ENCODE peak calls at places on chromosomes 4 and X, in six cellular contexts. U, L, W, O, C and A are unnamed samples.

GRCh38 chr4:137700072-137700471 is 167.8 kb upstream of the PCDH18 start:
- DNase-seq in U (no peak), L (no peak), W (no peak), O (no peak), C (peak), A (no peak)

GRCh38 chr4:97317691-97318090 is 825.6 kb downstream of the STPG2 start:
- DNase-seq in U (no peak), L (peak), W (no peak), O (no peak), C (no peak), A (no peak)

GRCh38 chr4:25050370-25051098 is 19.8 kb upstream of the LGI2 start:
- DNase-seq in U (no peak), L (no peak), W (no peak), O (no peak), C (no peak), A (no peak)

GRCh38 chrX:32530802-32531403 is 680.4 kb downstream of the DMD start:
- DNase-seq in U (no peak), L (peak), W (no peak), O (peak), C (peak), A (peak)

GRCh38 chr4:93829531-93830089 is 1.1 kb downstream of the ATOH1 start:
- DNase-seq in U (peak), L (peak), W (no peak), O (no peak), C (no peak), A (no peak)

GRCh38 chrX:69503835-69504625 is at the start of gene NALF2:
- DNase-seq in U (peak), L (peak), W (no peak), O (no peak), C (peak), A (peak)

GRCh38 chr4:183438458-183439113 is 5.8 kb upstream of the CDKN2AIP start:
- DNase-seq in U (no peak), L (no peak), W (no peak), O (peak), C (peak), A (no peak)

GRCh38 chr4:15295421-15296162 is 132.2 kb upstream of the C1QTNF7 start:
- DNase-seq in U (no peak), L (no peak), W (no peak), O (no peak), C (peak), A (no peak)

GRCh38 chr4:24856586-24856985 is 56.3 kb downstream of the CCDC149 start:
- DNase-seq in U (no peak), L (peak), W (peak), O (peak), C (peak), A (no peak)

GRCh38 chr4:174058846-174059245 is 224.6 kb downstream of the FBXO8 start:
- DNase-seq in U (no peak), L (no peak), W (no peak), O (no peak), C (peak), A (no peak)

GRCh38 chr4:156396534-156396933 is 442.9 kb upstream of the CTSO start:
- DNase-seq in U (no peak), L (no peak), W (no peak), O (no peak), C (no peak), A (no peak)

GRCh38 chrX:107562482-107562881 is 65.8 kb upstream of the PRPS1 start:
- DNase-seq in U (no peak), L (no peak), W (no peak), O (peak), C (peak), A (no peak)

GRCh38 chrX:101164766-101165590 is 54.6 kb upstream of the DRP2 start:
- DNase-seq in U (no peak), L (no peak), W (no peak), O (peak), C (peak), A (no peak)

GRCh38 chr4:139200102-139200501 is 23.1 kb upstream of the ELF2 start:
- DNase-seq in U (no peak), L (no peak), W (no peak), O (no peak), C (no peak), A (no peak)

GRCh38 chrX:13923845-13924244 is 105.8 kb downstream of the GEMIN8 start:
- DNase-seq in U (no peak), L (no peak), W (no peak), O (no peak), C (no peak), A (no peak)

GRCh38 chr4:137650051-137650450 is 117.8 kb upstream of the PCDH18 start:
- DNase-seq in U (no peak), L (no peak), W (no peak), O (no peak), C (no peak), A (no peak)

GRCh38 chr4:72951147-72951546 is 118.4 kb downstream of the COX18 start:
- DNase-seq in U (no peak), L (peak), W (no peak), O (no peak), C (peak), A (no peak)

GRCh38 chr4:39626261-39626660 is 12.4 kb downstream of the SMIM14 start:
- DNase-seq in U (no peak), L (no peak), W (no peak), O (no peak), C (no peak), A (no peak)

GRCh38 chr4:104915864-104916263 is 230.8 kb upstream of the TET2 start:
- DNase-seq in U (peak), L (peak), W (no peak), O (no peak), C (no peak), A (no peak)

GRCh38 chrX:10198254-10198653 is 41.5 kb downstream of the CLCN4 start:
- DNase-seq in U (no peak), L (no peak), W (no peak), O (peak), C (no peak), A (no peak)

GRCh38 chr4:37157403-37158167 is 87.0 kb upstream of the NWD2 start:
- DNase-seq in U (no peak), L (peak), W (no peak), O (no peak), C (no peak), A (no peak)

GRCh38 chr4:188975271-188975670 is 836.0 kb downstream of the TRIML1 start:
- DNase-seq in U (no peak), L (peak), W (no peak), O (no peak), C (no peak), A (no peak)

GRCh38 chr4:185467991-185468390 is 3.5 kb downstream of the CCDC110 start:
- DNase-seq in U (no peak), L (no peak), W (no peak), O (no peak), C (no peak), A (no peak)

DNA sequence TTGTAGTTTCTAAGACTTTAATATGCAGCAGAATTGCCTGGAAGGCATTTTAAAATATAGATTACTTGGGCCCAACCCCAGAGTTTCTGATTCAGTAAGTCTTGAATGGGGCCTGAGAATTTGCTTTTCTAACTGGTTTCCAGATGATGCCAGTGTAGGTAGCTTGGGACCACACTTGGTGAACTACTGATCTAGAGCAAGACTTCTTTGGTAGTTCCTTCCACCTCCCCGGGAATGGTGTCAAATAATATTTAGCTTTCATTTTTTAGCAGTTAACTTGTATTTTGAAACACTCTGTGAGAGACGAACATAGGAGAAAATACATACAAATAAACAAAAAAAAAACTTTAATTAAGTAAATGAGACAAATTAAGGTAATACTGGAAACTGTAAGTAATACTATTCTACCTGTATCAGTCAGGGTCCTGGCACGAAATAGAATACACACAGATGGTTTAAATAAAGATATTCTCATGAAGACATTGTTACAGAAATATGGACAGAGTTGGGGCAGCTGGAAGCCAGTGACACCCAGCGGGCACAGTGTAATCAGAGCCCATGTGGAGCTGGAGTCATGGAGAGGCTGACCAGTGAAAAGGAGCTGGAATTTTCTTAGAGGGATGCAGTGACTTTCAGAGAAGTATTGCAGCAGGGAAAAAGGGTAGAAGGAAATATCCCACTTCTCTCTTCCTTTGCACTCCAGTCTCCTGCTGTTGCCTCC is 905.7 kb downstream of the CCSER1 start:
- DNase-seq in U (no peak), L (no peak), W (no peak), O (no peak), C (no peak), A (no peak)
- TF ChIP-seq CTCF in U (no peak), L (no peak), W (no peak), O (no peak), C (no peak), A (no peak)

GRCh38 chrX:65536291-65536690 is 1.7 kb upstream of the LAS1L start:
- DNase-seq in U (no peak), L (no peak), W (no peak), O (no peak), C (no peak), A (no peak)

GRCh38 chrX:65532016-65532415 is 2.6 kb downstream of the LAS1L start:
- DNase-seq in U (no peak), L (no peak), W (no peak), O (no peak), C (no peak), A (no peak)

GRCh38 chrX:65537229-65537628 is 2.6 kb upstream of the LAS1L start:
- DNase-seq in U (no peak), L (no peak), W (no peak), O (no peak), C (peak), A (no peak)

GRCh38 chrX:65528705-65529340 is 5.8 kb downstream of the LAS1L start:
- DNase-seq in U (peak), L (peak), W (no peak), O (no peak), C (peak), A (peak)

GRCh38 chrX:65534450-65535292 is at the start of gene LAS1L:
- DNase-seq in U (peak), L (peak), W (peak), O (peak), C (peak), A (peak)
- TF ChIP-seq CTCF in U (no peak), L (no peak), W (no peak), O (no peak), C (no peak), A (no peak)

GRCh38 chr4:115228851-115229250 is 115.4 kb upstream of the NDST4 start:
- DNase-seq in U (no peak), L (peak), W (no peak), O (no peak), C (no peak), A (no peak)

GRCh38 chr4:115229873-115230272 is 116.5 kb upstream of the NDST4 start:
- DNase-seq in U (no peak), L (no peak), W (no peak), O (no peak), C (no peak), A (no peak)

GRCh38 chr4:115233600-115233999 is 120.2 kb upstream of the NDST4 start:
- DNase-seq in U (no peak), L (no peak), W (no peak), O (no peak), C (no peak), A (no peak)

DNA sequence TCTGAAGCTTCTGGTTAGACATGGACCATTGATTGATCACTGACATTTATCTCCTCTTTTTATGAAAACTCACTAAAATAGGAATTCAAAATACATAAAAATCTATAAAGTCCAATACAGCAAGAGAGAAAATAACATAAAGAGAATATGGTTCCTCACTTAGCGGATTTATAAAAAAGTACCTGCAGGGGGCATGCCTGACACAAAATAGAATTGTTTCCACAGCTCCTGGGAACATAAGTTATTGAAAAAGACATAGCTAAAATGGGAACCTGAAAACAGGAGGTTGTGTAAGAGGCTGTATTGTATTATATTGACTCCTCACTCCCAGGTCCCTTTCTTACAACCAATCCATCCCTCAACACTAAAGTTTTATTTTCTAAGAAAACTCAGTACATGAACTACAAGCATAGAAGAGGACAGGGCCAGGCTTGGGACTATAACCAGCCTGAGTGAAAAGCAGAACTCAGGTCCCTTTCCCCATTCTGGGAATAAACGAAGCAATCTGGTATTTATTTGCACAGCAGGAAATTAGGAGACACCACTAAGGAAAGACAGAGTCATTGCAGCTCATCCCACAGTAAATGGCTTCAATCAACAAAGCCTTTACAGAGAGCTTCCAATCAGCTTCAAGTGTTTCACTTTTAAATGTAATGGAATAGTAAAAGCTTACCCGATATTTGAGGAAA is 121.1 kb upstream of the NDST4 start:
- DNase-seq in U (no peak), L (peak), W (no peak), O (no peak), C (no peak), A (peak)
- TF ChIP-seq CTCF in U (no peak), L (peak), W (peak), O (no peak), C (no peak), A (no peak)

GRCh38 chr4:141220271-141220654 is 432 bp upstream of the ZNF330 start:
- DNase-seq in U (no peak), L (peak), W (no peak), O (no peak), C (no peak), A (no peak)

GRCh38 chr4:141215030-141215429 is 5.7 kb upstream of the ZNF330 start:
- DNase-seq in U (no peak), L (no peak), W (no peak), O (no peak), C (no peak), A (no peak)

GRCh38 chr4:141223418-141223817 is 2.7 kb downstream of the ZNF330 start:
- DNase-seq in U (no peak), L (no peak), W (no peak), O (no peak), C (no peak), A (no peak)

GRCh38 chr4:141215972-141216761 is 4.5 kb upstream of the ZNF330 start:
- DNase-seq in U (no peak), L (no peak), W (no peak), O (no peak), C (no peak), A (no peak)

DNA sequence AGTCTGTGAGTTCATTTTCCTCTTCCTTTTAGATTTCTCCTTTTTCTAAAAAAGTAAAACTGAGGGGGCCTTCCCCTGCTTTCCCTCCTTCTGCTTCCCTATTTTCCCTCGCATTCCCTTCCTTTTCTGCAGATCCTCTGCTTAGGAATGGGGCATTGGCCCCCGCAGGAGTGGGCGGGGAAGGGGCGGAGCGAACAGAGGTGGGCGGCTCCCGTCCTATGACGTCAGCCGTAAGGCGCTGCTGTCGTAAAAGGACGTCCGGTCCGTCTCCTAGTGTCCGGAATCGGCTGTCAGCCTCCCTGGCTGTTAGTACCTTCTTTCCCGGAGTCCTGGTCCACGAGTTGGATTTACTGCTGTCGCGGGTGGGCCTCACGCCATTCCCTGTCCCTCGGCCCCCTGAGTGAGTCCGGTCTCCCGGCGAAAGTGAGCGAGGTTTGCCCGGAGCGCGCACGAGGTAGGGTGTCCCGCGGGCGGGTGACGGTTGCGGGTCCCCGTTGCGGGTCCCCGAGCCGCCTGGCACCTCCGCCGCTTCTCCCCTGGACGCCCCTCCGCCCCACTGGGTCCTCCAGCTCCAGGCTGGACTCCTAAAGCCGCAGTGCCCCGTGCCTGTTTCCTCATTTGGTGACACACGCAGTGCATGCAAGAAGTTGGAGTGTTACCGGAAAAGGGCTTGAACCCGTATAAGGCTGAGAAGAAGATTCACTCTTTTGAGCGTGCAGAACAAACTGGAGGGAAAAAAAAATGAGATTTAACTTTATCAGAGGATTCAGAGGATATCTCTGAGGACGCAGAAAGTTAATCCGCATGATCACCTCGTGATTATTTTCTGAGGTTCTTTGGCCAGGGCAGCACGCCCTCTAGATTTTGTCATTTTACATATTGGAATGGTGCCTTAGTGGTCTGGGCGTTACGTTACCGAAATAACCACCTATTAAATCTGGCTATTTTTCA is at the start of gene ZNF330:
- DNase-seq in U (peak), L (peak), W (peak), O (peak), C (peak), A (peak)
- TF ChIP-seq CTCF in U (no peak), L (peak), W (no peak), O (peak), C (peak), A (peak)

GRCh38 chrX:1502241-1502640 is 34.7 kb downstream of the P2RY8 start:
- DNase-seq in U (no peak), L (no peak), W (peak), O (no peak), C (no peak), A (no peak)
- TF ChIP-seq CTCF in U (no peak), L (no peak), W (no peak), O (no peak), C (no peak), A (no peak)

DNA sequence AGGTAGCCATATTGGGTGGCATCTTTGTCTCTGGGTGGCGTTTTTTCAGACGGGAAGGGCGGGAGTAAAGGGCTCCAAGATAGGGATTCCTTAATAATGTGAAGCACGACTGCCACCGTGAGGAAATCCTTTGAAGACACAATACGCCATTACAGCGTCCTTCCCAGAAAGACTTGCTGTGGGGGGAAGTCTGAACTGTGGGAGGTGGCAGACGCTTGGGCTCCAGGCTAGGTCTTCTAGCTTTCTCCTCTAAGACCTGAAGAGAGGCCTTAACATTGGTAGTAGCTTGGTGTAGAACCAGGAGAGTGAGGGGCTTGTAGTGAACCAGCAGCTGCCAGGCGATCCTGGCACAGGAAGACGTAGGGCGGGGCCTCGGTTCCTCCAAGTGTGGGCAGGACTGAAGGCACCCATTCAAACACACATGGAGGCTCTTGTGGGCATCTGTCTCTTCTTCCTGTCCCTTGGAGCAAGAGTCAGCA is 197.3 kb downstream of the OR13H1 start:
- DNase-seq in U (no peak), L (no peak), W (peak), O (no peak), C (no peak), A (no peak)
- TF ChIP-seq CTCF in U (no peak), L (no peak), W (peak), O (no peak), C (no peak), A (no peak)

GRCh38 chr4:3417448-3417847 is 24.3 kb upstream of the HGFAC start:
- DNase-seq in U (no peak), L (no peak), W (no peak), O (no peak), C (no peak), A (no peak)

GRCh38 chr4:3416270-3416669 is 25.5 kb upstream of the HGFAC start:
- DNase-seq in U (no peak), L (no peak), W (no peak), O (no peak), C (no peak), A (no peak)

GRCh38 chr4:3419836-3420605 is 21.7 kb upstream of the HGFAC start:
- DNase-seq in U (no peak), L (no peak), W (no peak), O (no peak), C (no peak), A (no peak)

GRCh38 chr4:3416821-3417221 is 24.9 kb upstream of the HGFAC start:
- DNase-seq in U (no peak), L (no peak), W (no peak), O (no peak), C (no peak), A (no peak)

DNA sequence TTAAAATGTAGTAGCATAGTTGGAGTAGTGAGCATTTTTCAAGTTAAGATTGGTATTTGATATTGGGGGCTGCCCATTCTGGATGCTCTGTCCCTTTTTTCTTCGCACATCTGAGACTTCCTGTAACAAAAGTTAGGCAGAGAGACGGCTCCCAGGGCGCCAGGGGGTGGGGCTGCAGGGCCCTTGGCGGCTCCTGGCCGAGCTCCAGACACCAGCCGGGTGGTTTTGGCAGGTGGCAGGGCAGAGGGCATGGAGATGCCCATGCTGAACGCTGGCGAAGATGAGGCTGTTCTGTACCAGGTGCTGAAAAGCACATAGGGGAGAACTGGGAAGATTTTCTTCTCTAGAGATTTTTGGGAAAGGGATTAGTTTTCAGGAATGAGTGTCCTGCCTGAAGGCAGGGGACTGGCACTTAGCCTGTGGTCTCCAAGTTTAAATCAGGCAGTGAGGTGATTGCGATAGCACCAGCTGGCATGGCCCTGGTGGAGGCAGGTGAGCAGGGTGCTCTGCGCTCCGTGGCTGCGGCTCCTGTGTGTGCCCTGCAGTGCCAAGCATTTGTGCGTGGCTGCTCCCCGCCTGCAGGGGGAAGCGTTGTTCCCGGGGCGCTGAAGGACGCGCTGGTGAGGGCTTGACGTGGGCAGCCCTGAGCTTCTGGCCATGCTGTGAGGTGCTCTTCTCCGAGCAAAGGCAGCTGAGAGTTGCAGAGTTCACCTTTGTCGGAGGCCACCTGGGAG is 23.6 kb upstream of the HGFAC start:
- DNase-seq in U (peak), L (peak), W (no peak), O (no peak), C (no peak), A (no peak)
- TF ChIP-seq CTCF in U (peak), L (peak), W (no peak), O (no peak), C (no peak), A (no peak)